ENCODE peak calls at places on chromosomes 2 and 18, in ten cellular contexts. V is fibroblast of lung, B is uterus, D is tibial nerve, W is aorta, O is neural progenitor cell, K is mesenchymal stem cell, C is neuronal stem cell, G is sigmoid colon, R is hepatocyte. Q is an unnamed sample.

GRCh38 chr18:9614401-9615279 is at the start of gene PPP4R1:
- DNase-seq in C (peak; percentile 78), O (peak; percentile 92), G (peak; percentile 90), V (peak; percentile 72), W (peak; percentile 88), R (peak; percentile 90), K (peak; percentile 72), D (peak; percentile 47), B (peak; percentile 78), Q (peak; percentile 57)

GRCh38 chr18:51153659-51154371 is 43.7 kb downstream of the MEX3C start:
- DNase-seq in V (no peak), G (no peak), O (no peak), C (no peak), D (no peak), W (no peak), B (no peak), R (no peak), K (no peak), Q (peak; percentile 55)

GRCh38 chr18:39721712-39722111 is 2156.1 kb upstream of the CELF4 start:
- DNase-seq in W (no peak), G (no peak), C (no peak), R (no peak), D (no peak), O (no peak), B (no peak), K (no peak), V (peak; percentile 51), Q (no peak)

GRCh38 chr2:241066893-241067341 is 35.2 kb downstream of the MTERF4 start:
- DNase-seq in K (peak; percentile 11), O (peak; percentile 82), B (no peak), C (peak; percentile 29), G (peak; percentile 64), D (no peak), W (no peak), R (no peak), V (peak; percentile 5), Q (no peak)

GRCh38 chr2:237886702-237887481 is 27.5 kb downstream of the RAMP1 start:
- DNase-seq in D (peak; percentile 42), W (peak; percentile 75), B (peak; percentile 99), V (peak; percentile 84), R (peak; percentile 54), C (no peak), K (peak; percentile 55), O (no peak), G (peak; percentile 100), Q (no peak)

GRCh38 chr2:183224933-183225332 is 100.7 kb downstream of the NUP35 start:
- DNase-seq in B (no peak), R (no peak), K (no peak), C (no peak), W (no peak), G (no peak), D (no peak), V (peak; percentile 54), O (no peak), Q (no peak)

GRCh38 chr2:136410673-136411072 is 292.7 kb upstream of the CXCR4 start:
- DNase-seq in G (no peak), C (no peak), W (no peak), B (no peak), R (no peak), D (no peak), V (no peak), K (no peak), O (no peak), Q (no peak)

GRCh38 chr2:174106736-174107135 is 141.6 kb upstream of the SP3 start:
- DNase-seq in B (no peak), R (no peak), W (no peak), D (no peak), C (no peak), K (no peak), V (no peak), O (peak; percentile 5), G (no peak), Q (no peak)

GRCh38 chr2:234771985-234772774 is 179.6 kb upstream of the SH3BP4 start:
- DNase-seq in V (peak; percentile 82), O (no peak), G (no peak), W (no peak), B (peak; percentile 46), K (peak; percentile 55), D (no peak), C (no peak), R (no peak), Q (no peak)

GRCh38 chr2:144004742-144005141 is 515.2 kb downstream of the ZEB2 start:
- DNase-seq in G (no peak), C (no peak), W (no peak), R (no peak), V (no peak), K (no peak), D (no peak), B (no peak), O (no peak), Q (no peak)

GRCh38 chr2:239575931-239576445 is 175.2 kb upstream of the HDAC4 start:
- DNase-seq in D (no peak), R (no peak), V (no peak), C (no peak), B (no peak), K (no peak), O (no peak), W (peak; percentile 15), G (no peak), Q (no peak)

GRCh38 chr18:3692113-3692621 is 242.2 kb downstream of the TGIF1 start:
- DNase-seq in W (no peak), R (no peak), G (no peak), O (no peak), V (peak; percentile 41), C (no peak), D (no peak), K (no peak), B (no peak), Q (no peak)

GRCh38 chr2:238108423-238109201 is 8.5 kb downstream of the ESPNL start:
- DNase-seq in D (no peak), B (peak; percentile 35), O (peak; percentile 71), R (peak; percentile 3), G (peak; percentile 61), C (no peak), W (peak; percentile 47), K (no peak), V (no peak), Q (no peak)

GRCh38 chr2:111135910-111136297 is 15.2 kb downstream of the BCL2L11 start:
- DNase-seq in R (no peak), G (no peak), K (peak; percentile 7), B (peak; percentile 23), O (peak; percentile 27), D (peak; percentile 23), V (peak; percentile 85), C (no peak), W (peak; percentile 52), Q (no peak)

GRCh38 chr2:206627632-206628031 is 14.7 kb upstream of the FAM237A start:
- DNase-seq in V (no peak), O (no peak), R (no peak), W (no peak), K (no peak), D (no peak), G (no peak), C (no peak), B (no peak), Q (no peak)
- H3K27ac ChIP-seq in V (no peak overlapping the region), O (no peak overlapping the region), R (no peak overlapping the region), W (no peak overlapping the region), K (no peak overlapping the region), D (no peak overlapping the region), G (no peak overlapping the region), C (no peak overlapping the region), B (no peak overlapping the region), Q (no peak overlapping the region)

DNA sequence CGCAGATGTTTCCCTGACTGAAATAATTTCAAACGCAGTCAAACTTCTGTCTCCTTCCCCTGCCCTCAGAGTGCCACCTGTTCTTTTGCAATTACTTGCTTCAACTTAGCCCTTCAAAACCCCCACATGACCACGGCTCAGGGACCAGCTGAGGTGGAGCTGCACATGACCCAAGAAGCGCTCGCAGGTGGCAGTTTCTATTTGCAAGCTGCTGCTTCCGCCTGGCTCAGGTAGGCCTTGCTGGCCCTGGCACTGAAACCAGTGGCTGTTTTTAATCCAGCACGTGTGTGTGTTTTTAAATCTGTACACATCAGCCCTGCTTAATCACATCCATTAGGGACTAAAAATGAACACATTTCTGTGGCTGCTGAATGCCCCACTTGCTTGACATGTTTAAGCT is 95.3 kb downstream of the CCDC93 start:
- DNase-seq in G (no peak), C (no peak), K (no peak), R (no peak), W (no peak), B (no peak), V (no peak), D (no peak), O (no peak), Q (no peak)
- H3K36me3 ChIP-seq in G (peaks cover 43% of the 10 kb centered on the region), C (peaks cover 26% of the 10 kb centered on the region), K (peaks cover 56% of the 10 kb centered on the region), R (no peaks in the 10 kb centered on the region), W (peaks cover 29% of the 10 kb centered on the region), B (no peaks in the 10 kb centered on the region), V (peaks cover 14% of the 10 kb centered on the region), D (no peaks in the 10 kb centered on the region), O (no peaks in the 10 kb centered on the region), Q (peaks cover 45% of the 10 kb centered on the region)

GRCh38 chr2:65671670-65672069 is 239.3 kb upstream of the SPRED2 start:
- DNase-seq in R (no peak), D (no peak), G (no peak), B (no peak), V (no peak), K (no peak), W (no peak), O (no peak), C (no peak), Q (no peak)
- H3K9me3 ChIP-seq in R (peaks cover 6% of the 10 kb centered on the region), D (no peaks in the 10 kb centered on the region), G (peaks cover 13% of the 10 kb centered on the region), B (no peaks in the 10 kb centered on the region), V (no peaks in the 10 kb centered on the region), K (peaks cover 34% of the 10 kb centered on the region), W (peaks cover 7% of the 10 kb centered on the region), O (no peaks in the 10 kb centered on the region), C (peaks cover 10% of the 10 kb centered on the region), Q (no peaks in the 10 kb centered on the region)

GRCh38 chr2:11073791-11074190 is 81.5 kb upstream of the SLC66A3 start:
- DNase-seq in K (peak; percentile 72), C (no peak), G (no peak), W (no peak), D (no peak), R (no peak), O (no peak), B (no peak), V (peak; percentile 40), Q (no peak)

GRCh38 chr2:11074246-11074820 is 80.9 kb upstream of the SLC66A3 start:
- DNase-seq in V (no peak), C (no peak), D (no peak), W (no peak), O (no peak), B (no peak), K (no peak), R (no peak), G (no peak), Q (no peak)

GRCh38 chr2:11072550-11072949 is 82.7 kb upstream of the SLC66A3 start:
- DNase-seq in O (no peak), W (no peak), K (no peak), G (no peak), R (no peak), V (no peak), D (no peak), B (no peak), C (no peak), Q (no peak)

GRCh38 chr2:11071939-11072338 is 83.3 kb upstream of the SLC66A3 start:
- DNase-seq in K (no peak), C (no peak), G (no peak), D (no peak), V (no peak), W (no peak), B (no peak), O (no peak), R (no peak), Q (no peak)

DNA sequence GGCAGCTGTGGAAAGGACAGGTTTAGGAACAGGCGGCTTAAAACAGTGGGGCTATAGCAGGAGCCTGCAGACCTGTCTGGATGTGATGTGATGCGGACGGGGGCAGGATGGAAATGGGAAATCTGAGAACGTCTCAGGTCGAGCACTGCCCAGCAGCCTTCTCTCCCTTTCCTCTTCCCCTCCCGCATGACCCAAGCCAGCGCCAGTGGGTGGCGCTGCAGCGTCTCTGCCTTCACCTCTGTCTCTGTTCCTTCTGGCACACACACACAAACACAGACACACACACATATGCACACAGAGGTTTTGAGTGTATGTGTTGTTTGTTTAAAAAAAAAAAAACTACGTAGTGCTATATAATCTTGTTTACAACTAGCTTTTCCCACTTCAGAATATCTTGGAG is 82.0 kb upstream of the SLC66A3 start:
- DNase-seq in B (no peak), D (no peak), W (no peak), R (peak; percentile 74), O (peak; percentile 85), K (peak; percentile 70), G (no peak), C (peak; percentile 61), V (no peak), Q (no peak)
- H3K27ac ChIP-seq in B (no peak overlapping the region), D (no peak overlapping the region), W (no peak overlapping the region), R (peak overlapping the region; percentile 68), O (no peak overlapping the region), K (no peak overlapping the region), G (no peak overlapping the region), C (no peak overlapping the region), V (no peak overlapping the region), Q (no peak overlapping the region)